ENCODE peak calls at places on chromosomes 7 and 10, in five cellular contexts. N, E, X, L and R are unnamed samples.

GRCh38 chr7:148983220-148984146 is 44.8 kb downstream of the PDIA4 start:
- DNase-seq in N (peak; percentile 92), E (peak; percentile 97), X (peak; percentile 80), L (peak; percentile 90), R (peak; percentile 84)

GRCh38 chr10:61937631-61938284 is 36.3 kb downstream of the ARID5B start:
- DNase-seq in N (no peak), E (peak; percentile 88), X (no peak), L (no peak), R (no peak)

GRCh38 chr10:86753056-86753455 is 3.4 kb upstream of the BMPR1A start:
- DNase-seq in N (peak; percentile 40), E (peak; percentile 61), X (no peak), L (no peak), R (peak; percentile 78)

GRCh38 chr10:109676703-109677102 is 246.6 kb downstream of the XPNPEP1 start:
- DNase-seq in N (no peak), E (no peak), X (no peak), L (no peak), R (no peak)

GRCh38 chr7:100803398-100804161 is 23.7 kb downstream of the EPHB4 start:
- DNase-seq in N (peak; percentile 98), E (peak; percentile 79), X (peak; percentile 86), L (peak; percentile 91), R (peak; percentile 94)

GRCh38 chr7:32163141-32163806 is 93.1 kb upstream of the PDE1C start:
- DNase-seq in N (no peak), E (no peak), X (no peak), L (no peak), R (no peak)

GRCh38 chr7:55185941-55186609 is 167.3 kb downstream of the EGFR start:
- DNase-seq in N (no peak), E (no peak), X (no peak), L (no peak), R (no peak)

GRCh38 chr10:11673346-11674330 is 62.2 kb upstream of the USP6NL start:
- DNase-seq in N (peak; percentile 43), E (no peak), X (peak; percentile 38), L (no peak), R (peak; percentile 51)

GRCh38 chr7:20787658-20788057 is 972 bp upstream of the SP8 start:
- DNase-seq in N (no peak), E (no peak), X (no peak), L (no peak), R (no peak)

GRCh38 chr7:125563964-125564529 is 634.4 kb upstream of the POT1 start:
- DNase-seq in N (no peak), E (no peak), X (no peak), L (no peak), R (no peak)

GRCh38 chr10:103763374-103764202 is 91.8 kb downstream of the SH3PXD2A start:
- DNase-seq in N (peak; percentile 95), E (no peak), X (peak; percentile 36), L (no peak), R (peak; percentile 94)

GRCh38 chr7:88020953-88021650 is 87.1 kb downstream of the ADAM22 start:
- DNase-seq in N (no peak), E (no peak), X (no peak), L (no peak), R (no peak)

GRCh38 chr10:46217749-46218453 is 68.9 kb upstream of the ANTXRL start:
- DNase-seq in N (no peak), E (no peak), X (no peak), L (no peak), R (no peak)

GRCh38 chr7:116018731-116019130 is 11.8 kb downstream of the TFEC start:
- DNase-seq in N (no peak), E (no peak), X (no peak), L (no peak), R (no peak)

GRCh38 chr7:69517985-69518731 is 80.1 kb upstream of the AUTS2 start:
- DNase-seq in N (no peak), E (no peak), X (no peak), L (no peak), R (no peak)

GRCh38 chr7:7151865-7152264 is 30.5 kb upstream of the C1GALT1 start:
- DNase-seq in N (no peak), E (no peak), X (no peak), L (peak; percentile 3), R (no peak)

GRCh38 chr7:105346593-105347322 is 42.0 kb downstream of the SRPK2 start:
- DNase-seq in N (peak; percentile 87), E (no peak), X (no peak), L (no peak), R (peak; percentile 89)

GRCh38 chr7:107179326-107180163 is 10.7 kb downstream of the HBP1 start:
- DNase-seq in N (no peak), E (no peak), X (no peak), L (no peak), R (peak; percentile 22)